ENCODE peak calls at places on chromosomes 16 and 17, in nine cellular contexts. I is CD8-positive, alpha-beta memory T cell; L is K562; A is AG08396; X is adipocyte; S is fibroblast of the aortic adventitia; R is cerebellum; E is thoracic aorta; Y is activated gamma-delta T cell treated with anti-CD3 and anti-CD28 coated beads, Interleukin-2, amount 50 U/mL, for 16 hours. M is an unnamed sample.

GRCh38 chr16:67489401-67490083 is 6.2 kb upstream of the AGRP start:
- DNase-seq in Y (no peak), X (no peak), L (no peak), A (no peak), S (peak), R (no peak), E (no peak), I (no peak), M (no peak)

GRCh38 chr17:74325743-74326379 is at the start of gene KIF19:
- DNase-seq in S (no peak), L (peak), A (peak), I (peak), R (peak), Y (peak), E (no peak), X (no peak), M (peak)

GRCh38 chr17:45440161-45440859 is 7.6 kb upstream of the ARHGAP27 start:
- DNase-seq in S (peak), R (no peak), I (no peak), X (no peak), Y (no peak), L (no peak), A (no peak), E (no peak), M (no peak)

GRCh38 chr16:47413041-47413440 is 47.8 kb downstream of the ITFG1 start:
- DNase-seq in A (no peak), R (no peak), E (no peak), I (no peak), X (peak), S (no peak), Y (no peak), L (no peak), M (no peak)

GRCh38 chr17:11803635-11804034 is 193.6 kb downstream of the ZNF18 start:
- DNase-seq in Y (no peak), E (no peak), I (no peak), L (no peak), X (no peak), S (no peak), A (no peak), R (no peak), M (peak)

GRCh38 chr17:7208027-7208571 is 11.5 kb downstream of the DLG4 start:
- DNase-seq in A (no peak), R (peak), S (no peak), E (no peak), Y (no peak), X (no peak), I (no peak), L (no peak), M (no peak)

GRCh38 chr17:59838196-59838911 is 54.4 kb downstream of the TUBD1 start:
- DNase-seq in I (peak), A (no peak), S (peak), R (no peak), E (no peak), Y (no peak), X (peak), L (peak), M (no peak)

GRCh38 chr17:30717290-30718098 is 107.0 kb downstream of the CRLF3 start:
- DNase-seq in X (no peak), E (no peak), R (no peak), S (no peak), A (no peak), I (peak), L (no peak), Y (no peak), M (no peak)

GRCh38 chr17:56577810-56578209 is 15.7 kb upstream of the NOG start:
- DNase-seq in Y (no peak), A (no peak), E (no peak), L (no peak), I (no peak), R (no peak), S (no peak), X (no peak), M (no peak)